ENCODE peak calls at places on chromosomes 6 and 20, in four cellular contexts. O, L, X and K are unnamed samples. For H3K4me1, the result is how much of the 10 kb centered on the place peaks cover.

GRCh38 chr6:47875593-47875992 is 93.8 kb downstream of the OPN5 start:
- DNase-seq in O (no peak), L (no peak), X (no peak), K (no peak)

GRCh38 chr6:2823104-2823850 is 18.4 kb downstream of the SERPINB1 start:
- DNase-seq in L (peak), O (no peak), X (no peak), K (no peak)

GRCh38 chr20:54377992-54378773 is 97.2 kb upstream of the DOK5 start:
- DNase-seq in O (no peak), X (no peak), L (no peak), K (no peak)

GRCh38 chr6:27290065-27290849 is 21.8 kb downstream of the POM121L2 start:
- DNase-seq in O (no peak), L (no peak), X (no peak), K (no peak)

GRCh38 chr20:62704341-62704948 is 4.2 kb upstream of the NTSR1 start:
- DNase-seq in X (peak), O (peak), L (peak), K (peak)

GRCh38 chr6:12504325-12504966 is 212.1 kb upstream of the PHACTR1 start:
- DNase-seq in X (peak), L (peak), O (no peak), K (no peak)

GRCh38 chr6:36735110-36735971 is 37.7 kb downstream of the RAB44 start:
- DNase-seq in X (no peak), L (peak), O (peak), K (peak)

GRCh38 chr6:145814035-145814500 is 527 bp downstream of the FBXO30 start:
- DNase-seq in L (peak), X (no peak), O (no peak), K (peak)

GRCh38 chr6:143543435-143543834 is 31.9 kb upstream of the FUCA2 start:
- DNase-seq in L (no peak), X (no peak), O (no peak), K (no peak)

GRCh38 chr6:12112540-12113189 is 100.6 kb downstream of the HIVEP1 start:
- DNase-seq in X (no peak), O (no peak), L (no peak), K (no peak)

GRCh38 chr6:7528565-7528964 is 12.9 kb upstream of the DSP start:
- DNase-seq in X (no peak), L (no peak), O (no peak), K (no peak)

GRCh38 chr20:24837721-24838456 is 111.2 kb upstream of the CST7 start:
- DNase-seq in X (no peak), L (no peak), O (no peak), K (no peak)

GRCh38 chr6:28675600-28675999 is 149.9 kb downstream of the GPX5 start:
- DNase-seq in O (no peak), L (no peak), X (no peak), K (no peak)

GRCh38 chr6:112626468-112627082 is 279.4 kb downstream of the RFPL4B start:
- DNase-seq in L (no peak), X (no peak), O (no peak), K (no peak)

GRCh38 chr6:436308-437041 is 44.9 kb downstream of the IRF4 start:
- DNase-seq in O (no peak), X (peak), L (no peak), K (no peak)

GRCh38 chr20:62602550-62602949 is 39.8 kb upstream of the SLCO4A1 start:
- DNase-seq in X (no peak), L (peak), O (no peak), K (no peak)

GRCh38 chr20:53940883-53941546 is 129.4 kb downstream of the BCAS1 start:
- DNase-seq in L (no peak), O (no peak), X (no peak), K (no peak)

GRCh38 chr20:37253087-37253486 is 8.5 kb downstream of the GHRH start:
- DNase-seq in L (no peak), X (no peak), O (no peak), K (no peak)

GRCh38 chr6:89009624-89010059 is 46.2 kb upstream of the RNGTT start:
- DNase-seq in L (no peak), O (no peak), X (no peak), K (no peak)

GRCh38 chr6:105902401-105903031 is 183.6 kb upstream of the PRDM1 start:
- DNase-seq in L (no peak), X (no peak), O (no peak), K (no peak)

GRCh38 chr6:159972506-159973268 is 3.8 kb downstream of the IGF2R start:
- DNase-seq in O (no peak), X (no peak), L (no peak), K (no peak)

GRCh38 chr6:130161627-130162404 is 60.9 kb downstream of the SAMD3 start:
- DNase-seq in O (no peak), X (no peak), L (no peak), K (no peak)

GRCh38 chr6:15818044-15818443 is 155.2 kb upstream of the DTNBP1 start:
- DNase-seq in L (no peak), O (no peak), X (no peak), K (no peak)

GRCh38 chr20:10316582-10316981 is 98.0 kb downstream of the SNAP25 start:
- DNase-seq in X (peak), L (no peak), O (no peak), K (peak)

GRCh38 chr20:10596726-10597125 is 77.1 kb downstream of the JAG1 start:
- DNase-seq in X (no peak), L (no peak), O (no peak), K (no peak)

GRCh38 chr20:54362283-54362682 is 113.1 kb upstream of the DOK5 start:
- DNase-seq in O (no peak), L (no peak), X (no peak), K (no peak)

GRCh38 chr6:75748743-75749538 is at the start of gene MYO6:
- DNase-seq in O (peak), L (peak), X (no peak), K (peak)

GRCh38 chr6:62150048-62150663 is 135.9 kb downstream of the KHDRBS2 start:
- DNase-seq in X (peak), L (no peak), O (no peak), K (no peak)

GRCh38 chr6:90103056-90103793 is 193.4 kb downstream of the BACH2 start:
- DNase-seq in L (no peak), X (no peak), O (no peak), K (no peak)

GRCh38 chr20:41136695-41137411 is 490 bp upstream of the PLCG1 start:
- DNase-seq in X (peak), O (peak), L (peak), K (peak)
- H3K4me1 ChIP-seq in X (under half), O (under half), L (under half), K (under half)

GRCh38 chr6:123965894-123966293 is 162.2 kb downstream of the NKAIN2 start:
- DNase-seq in L (no peak), O (no peak), X (no peak), K (no peak)
- TF ChIP-seq CTCF in L (no peak), O (no peak), X (peak), K (no peak)

GRCh38 chr6:134173936-134174789 is 121.7 kb upstream of the SLC2A12 start:
- DNase-seq in L (peak), X (peak), O (peak), K (peak)

GRCh38 chr6:134174790-134175531 is 122.5 kb upstream of the SLC2A12 start:
- DNase-seq in L (peak), X (peak), O (peak), K (peak)

GRCh38 chr6:134172020-134172766 is 119.8 kb upstream of the SLC2A12 start:
- DNase-seq in L (no peak), O (no peak), X (no peak), K (no peak)

GRCh38 chr6:134171517-134171916 is 119.1 kb upstream of the SLC2A12 start:
- DNase-seq in O (no peak), X (no peak), L (no peak), K (no peak)

DNA sequence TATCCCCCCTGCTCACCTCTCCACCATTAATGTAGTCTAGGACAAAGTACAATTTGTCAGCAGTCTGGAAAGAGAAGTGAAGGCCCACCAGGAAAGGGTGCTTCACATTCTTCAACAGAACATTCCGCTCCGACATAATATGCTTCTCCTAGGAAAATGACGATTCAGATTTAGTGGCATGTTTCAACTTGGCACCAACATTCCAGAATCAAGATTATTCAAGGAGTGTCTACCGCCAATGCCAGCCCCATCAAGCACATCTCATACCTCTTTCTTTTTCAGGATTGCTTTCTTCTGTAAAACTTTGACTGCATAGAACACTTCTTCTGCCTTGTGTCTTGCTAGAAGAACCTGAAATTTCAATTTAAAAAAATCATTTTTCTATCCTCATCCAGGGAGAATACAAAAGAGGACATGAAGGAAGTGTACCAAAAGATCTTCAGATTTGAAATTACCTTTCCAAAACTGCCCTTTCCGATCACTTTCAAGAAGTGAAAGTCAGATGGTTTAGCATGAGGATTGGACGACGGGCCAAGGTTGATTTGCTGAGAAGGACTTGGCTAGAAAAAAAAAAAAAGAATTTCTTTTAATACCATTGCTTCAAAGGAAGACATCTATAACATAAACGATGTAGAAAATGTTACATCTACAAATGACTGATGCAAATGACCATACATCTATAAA is 120.7 kb upstream of the SLC2A12 start:
- DNase-seq in X (no peak), L (no peak), O (no peak), K (no peak)
- TF ChIP-seq POLR2A in X (no peak), L (no peak), O (no peak), K (no peak)

DNA sequence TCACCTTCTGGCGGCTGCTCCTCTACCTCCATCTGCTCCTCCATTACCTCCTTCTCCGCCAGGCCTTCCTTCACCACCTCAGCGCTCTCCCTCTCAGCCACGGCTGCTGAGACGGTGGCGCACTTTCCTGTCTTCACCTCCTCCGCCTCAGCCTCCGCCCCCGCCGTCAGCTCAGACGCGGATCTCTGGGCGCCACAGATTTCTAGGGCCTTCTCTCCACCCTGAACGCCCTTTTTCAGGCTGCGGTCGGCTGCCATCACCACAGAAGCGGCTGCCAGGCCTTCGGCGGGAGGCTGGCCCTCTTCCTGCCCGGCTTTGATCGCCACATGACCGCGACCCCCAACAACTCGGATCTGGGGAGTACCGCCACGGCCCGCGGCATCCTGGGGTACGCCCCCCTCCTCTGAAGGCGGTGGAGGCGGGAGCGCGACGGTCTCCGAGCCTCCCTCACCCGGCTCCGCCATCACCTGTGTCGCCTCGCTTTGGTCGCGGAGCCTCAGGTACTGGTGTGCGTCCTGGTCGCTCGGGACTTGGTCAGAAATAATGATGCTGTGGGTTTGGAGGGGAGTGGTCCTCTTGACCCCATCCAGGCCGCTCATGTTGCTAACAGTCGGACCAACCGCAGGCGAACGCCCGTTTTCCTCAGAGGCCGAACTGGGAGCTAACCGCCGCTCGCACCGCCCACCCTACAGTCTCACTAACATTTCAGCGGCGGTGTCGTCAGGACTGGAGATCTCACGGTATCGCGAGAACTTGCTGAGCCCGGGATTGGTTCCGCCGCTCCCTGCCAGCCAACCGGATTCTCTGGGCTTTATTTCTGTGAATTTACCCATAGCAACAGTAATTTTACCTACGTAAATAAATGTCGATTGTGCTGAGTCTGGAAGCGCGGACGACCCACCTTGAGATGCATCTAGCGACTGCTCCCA is at the start of gene TSPYL1:
- DNase-seq in O (peak), L (peak), X (peak), K (peak)
- H3K4me1 ChIP-seq in O (under half), L (half or more), X (under half), K (under half)

GRCh38 chr20:3166913-3167342 is 6.4 kb downstream of the LZTS3 start:
- DNase-seq in X (no peak), L (no peak), O (no peak), K (no peak)
- TF ChIP-seq CTCF in X (no peak), L (no peak), O (no peak), K (no peak)

GRCh38 chr6:73521351-73522254 is 771 bp upstream of the EEF1A1 start:
- DNase-seq in O (no peak), L (no peak), X (no peak), K (peak)
- TF ChIP-seq POLR2A in O (no peak), L (no peak), X (no peak), K (peak)

GRCh38 chr20:59690976-59691375 is 86.6 kb downstream of the PHACTR3 start:
- DNase-seq in X (no peak), L (no peak), O (no peak), K (no peak)

GRCh38 chr20:59686404-59687346 is 82.3 kb downstream of the PHACTR3 start:
- DNase-seq in X (no peak), O (no peak), L (no peak), K (no peak)

GRCh38 chr20:59692139-59692538 is 87.8 kb downstream of the PHACTR3 start:
- DNase-seq in O (no peak), X (no peak), L (no peak), K (no peak)

GRCh38 chr20:59688999-59689398 is 84.7 kb downstream of the PHACTR3 start:
- DNase-seq in X (no peak), L (no peak), O (no peak), K (no peak)

GRCh38 chr20:59690101-59690500 is 85.8 kb downstream of the PHACTR3 start:
- DNase-seq in X (no peak), L (no peak), O (no peak), K (no peak)
- H3K4me1 ChIP-seq in X (under half), L (under half), O (under half), K (under half)

DNA sequence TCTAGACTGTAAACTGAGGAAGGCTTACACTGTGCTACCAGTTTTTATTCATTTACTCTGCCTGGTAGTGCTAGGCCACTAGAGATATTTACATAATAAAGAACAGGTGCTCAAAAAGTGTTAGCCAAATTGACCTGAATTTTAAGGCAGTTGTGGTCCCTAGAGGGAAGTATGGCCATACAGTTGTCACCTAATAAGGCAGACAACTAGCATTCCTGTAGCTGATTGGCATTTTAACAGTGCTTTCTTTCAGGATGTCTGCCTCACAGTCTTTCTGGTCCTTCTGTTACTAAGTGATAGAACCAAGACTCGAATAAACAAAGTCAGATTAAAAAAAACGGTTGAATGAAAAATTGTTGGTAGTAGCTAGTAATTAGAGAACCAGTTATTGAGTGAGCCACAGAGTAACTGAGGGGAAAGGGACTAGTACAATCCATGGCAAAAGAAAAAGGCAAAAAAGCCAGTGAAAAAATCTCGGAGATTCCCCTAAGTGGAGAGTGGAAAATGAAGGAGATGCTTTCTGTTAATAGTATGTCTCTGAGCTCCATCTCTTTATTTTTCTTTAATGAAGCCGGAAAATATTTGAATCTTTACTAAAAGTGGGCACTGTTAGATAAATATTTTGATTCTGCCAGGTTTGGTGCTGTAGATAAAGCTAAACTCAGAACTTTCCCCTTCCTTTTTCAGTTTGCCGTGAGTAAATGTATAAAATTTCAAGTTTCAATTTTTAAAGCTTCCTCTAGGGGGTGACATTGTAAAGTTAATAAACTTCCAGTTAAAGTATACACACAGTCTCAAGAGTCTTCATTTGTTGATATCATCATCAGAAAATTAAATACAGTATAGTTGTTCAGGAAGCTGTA is 9.1 kb downstream of the VTA1 start:
- DNase-seq in X (peak), O (no peak), L (no peak), K (no peak)
- TF ChIP-seq CTCF in X (no peak), O (peak), L (peak), K (peak)

GRCh38 chr20:32277361-32278198 is at the start of gene KIF3B:
- DNase-seq in L (peak), X (peak), O (peak), K (peak)
- TF ChIP-seq POLR2A in L (no peak), X (no peak), O (peak), K (peak)

GRCh38 chr20:44965651-44966029 is 672 bp upstream of the STK4 start:
- DNase-seq in L (no peak), O (no peak), X (no peak), K (no peak)
- H3K4me1 ChIP-seq in L (under half), O (under half), X (under half), K (under half)